ENCODE peak calls at places on chromosome 4, in seven cellular contexts. One of them, this sample, is unnamed.

GRCh38 chr4:25970241-25970675 is 56.2 kb downstream of the SMIM20 start:
- DNase-seq in IMR-90: no peak
- DNase-seq in HCT116: no peak
- DNase-seq in type B pancreatic cell: no peak
- DNase-seq in GM20000: peak; percentile 25
- DNase-seq in astrocyte of the spinal cord: peak; percentile 14
- DNase-seq in CD4-positive, alpha-beta T cell: no peak
- DNase-seq in this sample: no peak

GRCh38 chr4:148447672-148448071 is 5.5 kb upstream of the NR3C2 start:
- DNase-seq in IMR-90: no peak
- DNase-seq in HCT116: no peak
- DNase-seq in type B pancreatic cell: no peak
- DNase-seq in GM20000: no peak
- DNase-seq in astrocyte of the spinal cord: no peak
- DNase-seq in CD4-positive, alpha-beta T cell: peak; percentile 16
- DNase-seq in this sample: no peak

GRCh38 chr4:46999584-46999983 is 6.2 kb upstream of the GABRA4 start:
- DNase-seq in IMR-90: peak; percentile 80
- DNase-seq in HCT116: no peak
- DNase-seq in type B pancreatic cell: no peak
- DNase-seq in GM20000: no peak
- DNase-seq in astrocyte of the spinal cord: no peak
- DNase-seq in CD4-positive, alpha-beta T cell: no peak
- DNase-seq in this sample: no peak

GRCh38 chr4:20287246-20287645 is 35.5 kb downstream of the SLIT2 start:
- DNase-seq in IMR-90: no peak
- DNase-seq in HCT116: no peak
- DNase-seq in type B pancreatic cell: no peak
- DNase-seq in GM20000: no peak
- DNase-seq in astrocyte of the spinal cord: no peak
- DNase-seq in CD4-positive, alpha-beta T cell: no peak
- DNase-seq in this sample: no peak

GRCh38 chr4:24137963-24138601 is 248.2 kb upstream of the PPARGC1A start:
- DNase-seq in IMR-90: no peak
- DNase-seq in HCT116: no peak
- DNase-seq in type B pancreatic cell: no peak
- DNase-seq in GM20000: no peak
- DNase-seq in astrocyte of the spinal cord: no peak
- DNase-seq in CD4-positive, alpha-beta T cell: no peak
- DNase-seq in this sample: no peak

GRCh38 chr4:174631901-174632758 is 109.8 kb upstream of the HPGD start:
- DNase-seq in IMR-90: peak; percentile 23
- DNase-seq in HCT116: peak; percentile 24
- DNase-seq in type B pancreatic cell: no peak
- DNase-seq in GM20000: peak; percentile 34
- DNase-seq in astrocyte of the spinal cord: peak; percentile 58
- DNase-seq in CD4-positive, alpha-beta T cell: no peak
- DNase-seq in this sample: no peak

GRCh38 chr4:94406668-94407437 is 44.9 kb upstream of the PDLIM5 start:
- DNase-seq in IMR-90: peak; percentile 88
- DNase-seq in HCT116: peak; percentile 73
- DNase-seq in type B pancreatic cell: no peak
- DNase-seq in GM20000: peak; percentile 39
- DNase-seq in astrocyte of the spinal cord: peak; percentile 88
- DNase-seq in CD4-positive, alpha-beta T cell: peak; percentile 24
- DNase-seq in this sample: peak; percentile 85

GRCh38 chr4:155187989-155188388 is 20.4 kb upstream of the NPY2R start:
- DNase-seq in IMR-90: no peak
- DNase-seq in HCT116: no peak
- DNase-seq in type B pancreatic cell: no peak
- DNase-seq in GM20000: no peak
- DNase-seq in astrocyte of the spinal cord: no peak
- DNase-seq in CD4-positive, alpha-beta T cell: no peak
- DNase-seq in this sample: no peak

GRCh38 chr4:104967034-104967401 is 179.7 kb upstream of the TET2 start:
- DNase-seq in IMR-90: no peak
- DNase-seq in HCT116: no peak
- DNase-seq in type B pancreatic cell: no peak
- DNase-seq in GM20000: no peak
- DNase-seq in astrocyte of the spinal cord: no peak
- DNase-seq in CD4-positive, alpha-beta T cell: no peak
- DNase-seq in this sample: no peak

GRCh38 chr4:1592179-1593037 is 91.7 kb downstream of the FAM53A start:
- DNase-seq in IMR-90: no peak
- DNase-seq in HCT116: no peak
- DNase-seq in type B pancreatic cell: no peak
- DNase-seq in GM20000: no peak
- DNase-seq in astrocyte of the spinal cord: no peak
- DNase-seq in CD4-positive, alpha-beta T cell: no peak
- DNase-seq in this sample: no peak

GRCh38 chr4:1357356-1358248 is 10.6 kb downstream of the UVSSA start:
- DNase-seq in IMR-90: no peak
- DNase-seq in HCT116: no peak
- DNase-seq in type B pancreatic cell: no peak
- DNase-seq in GM20000: no peak
- DNase-seq in astrocyte of the spinal cord: no peak
- DNase-seq in CD4-positive, alpha-beta T cell: no peak
- DNase-seq in this sample: no peak

GRCh38 chr4:1226167-1226514 is 22.8 kb downstream of the CTBP1 start:
- DNase-seq in IMR-90: no peak
- DNase-seq in HCT116: no peak
- DNase-seq in type B pancreatic cell: no peak
- DNase-seq in GM20000: no peak
- DNase-seq in astrocyte of the spinal cord: no peak
- DNase-seq in CD4-positive, alpha-beta T cell: no peak
- DNase-seq in this sample: no peak

GRCh38 chr4:55098805-55099204 is 26.6 kb downstream of the KDR start:
- DNase-seq in IMR-90: no peak
- DNase-seq in HCT116: no peak
- DNase-seq in type B pancreatic cell: no peak
- DNase-seq in GM20000: no peak
- DNase-seq in astrocyte of the spinal cord: no peak
- DNase-seq in CD4-positive, alpha-beta T cell: no peak
- DNase-seq in this sample: no peak

GRCh38 chr4:4461850-4462249 is 74.9 kb downstream of the NSG1 start:
- DNase-seq in IMR-90: no peak
- DNase-seq in HCT116: no peak
- DNase-seq in type B pancreatic cell: no peak
- DNase-seq in GM20000: no peak
- DNase-seq in astrocyte of the spinal cord: no peak
- DNase-seq in CD4-positive, alpha-beta T cell: peak; percentile 55
- DNase-seq in this sample: no peak

GRCh38 chr4:100340534-100341364 is 150.5 kb upstream of the DDIT4L start:
- DNase-seq in IMR-90: peak; percentile 74
- DNase-seq in HCT116: no peak
- DNase-seq in type B pancreatic cell: no peak
- DNase-seq in GM20000: no peak
- DNase-seq in astrocyte of the spinal cord: peak; percentile 16
- DNase-seq in CD4-positive, alpha-beta T cell: no peak
- DNase-seq in this sample: no peak

GRCh38 chr4:139786494-139787354 is 121.1 kb downstream of the MGST2 start:
- DNase-seq in IMR-90: no peak
- DNase-seq in HCT116: no peak
- DNase-seq in type B pancreatic cell: no peak
- DNase-seq in GM20000: no peak
- DNase-seq in astrocyte of the spinal cord: peak; percentile 20
- DNase-seq in CD4-positive, alpha-beta T cell: no peak
- DNase-seq in this sample: no peak

GRCh38 chr4:81314196-81314896 is 99.3 kb upstream of the PRKG2 start:
- DNase-seq in IMR-90: peak; percentile 91
- DNase-seq in HCT116: no peak
- DNase-seq in type B pancreatic cell: no peak
- DNase-seq in GM20000: no peak
- DNase-seq in astrocyte of the spinal cord: peak; percentile 18
- DNase-seq in CD4-positive, alpha-beta T cell: no peak
- DNase-seq in this sample: no peak

GRCh38 chr4:151045907-151046306 is 30.8 kb upstream of the LRBA start:
- DNase-seq in IMR-90: no peak
- DNase-seq in HCT116: peak; percentile 21
- DNase-seq in type B pancreatic cell: no peak
- DNase-seq in GM20000: peak; percentile 27
- DNase-seq in astrocyte of the spinal cord: no peak
- DNase-seq in CD4-positive, alpha-beta T cell: no peak
- DNase-seq in this sample: no peak

GRCh38 chr4:150366487-150366999 is 215.4 kb upstream of the MAB21L2 start:
- DNase-seq in IMR-90: no peak
- DNase-seq in HCT116: no peak
- DNase-seq in type B pancreatic cell: no peak
- DNase-seq in GM20000: peak; percentile 41
- DNase-seq in astrocyte of the spinal cord: no peak
- DNase-seq in CD4-positive, alpha-beta T cell: no peak
- DNase-seq in this sample: no peak

GRCh38 chr4:149164282-149164681 is 651.4 kb downstream of the IQCM start:
- DNase-seq in IMR-90: peak; percentile 92
- DNase-seq in HCT116: no peak
- DNase-seq in type B pancreatic cell: no peak
- DNase-seq in GM20000: no peak
- DNase-seq in astrocyte of the spinal cord: peak; percentile 64
- DNase-seq in CD4-positive, alpha-beta T cell: no peak
- DNase-seq in this sample: no peak

GRCh38 chr4:165207431-165208321 is at the start of gene KLHL2:
- DNase-seq in IMR-90: peak; percentile 74
- DNase-seq in HCT116: no peak
- DNase-seq in type B pancreatic cell: peak; percentile 79
- DNase-seq in GM20000: peak; percentile 95
- DNase-seq in astrocyte of the spinal cord: peak; percentile 68
- DNase-seq in CD4-positive, alpha-beta T cell: peak; percentile 66
- DNase-seq in this sample: peak; percentile 58

DNA sequence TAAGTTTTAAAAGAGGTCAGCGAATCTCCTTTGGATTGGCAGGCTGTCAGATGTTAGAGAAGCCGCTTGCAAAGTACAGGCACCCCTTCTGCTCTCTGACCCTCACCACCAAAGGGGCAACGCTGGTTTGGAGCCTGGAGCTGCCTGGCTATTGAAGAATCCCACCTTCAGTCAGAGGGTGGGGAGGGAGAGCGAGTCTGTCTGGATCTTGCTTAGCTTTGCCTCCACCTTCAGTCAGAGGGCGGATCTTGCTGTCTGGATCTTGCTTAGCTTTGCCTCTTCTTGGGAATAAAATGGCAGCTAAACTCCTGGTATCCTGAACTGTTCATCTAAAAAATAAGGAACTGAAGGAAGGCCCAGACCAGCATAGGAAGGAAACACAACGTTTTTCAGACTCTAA is 7.3 kb downstream of the CCDC110 start:
- DNase-seq in IMR-90: no peak
- DNase-seq in HCT116: no peak
- DNase-seq in type B pancreatic cell: no peak
- DNase-seq in GM20000: no peak
- DNase-seq in astrocyte of the spinal cord: no peak
- DNase-seq in CD4-positive, alpha-beta T cell: no peak
- DNase-seq in this sample: no peak
- TF ChIP-seq CTCF in IMR-90: no peak
- TF ChIP-seq CTCF in HCT116: no peak
- TF ChIP-seq CTCF in type B pancreatic cell: no peak
- TF ChIP-seq CTCF in GM20000: no peak
- TF ChIP-seq CTCF in astrocyte of the spinal cord: no peak
- TF ChIP-seq CTCF in CD4-positive, alpha-beta T cell: no peak
- TF ChIP-seq CTCF in this sample: no peak

GRCh38 chr4:6134612-6135220 is 65.6 kb downstream of the JAKMIP1 start:
- DNase-seq in IMR-90: no peak
- DNase-seq in HCT116: peak; percentile 51
- DNase-seq in type B pancreatic cell: no peak
- DNase-seq in GM20000: peak; percentile 73
- DNase-seq in astrocyte of the spinal cord: no peak
- DNase-seq in CD4-positive, alpha-beta T cell: peak; percentile 18
- DNase-seq in this sample: no peak
- TF ChIP-seq CTCF in IMR-90: no peak
- TF ChIP-seq CTCF in HCT116: peak; percentile 63
- TF ChIP-seq CTCF in type B pancreatic cell: no peak
- TF ChIP-seq CTCF in GM20000: peak; percentile 54
- TF ChIP-seq CTCF in astrocyte of the spinal cord: no peak
- TF ChIP-seq CTCF in CD4-positive, alpha-beta T cell: no peak
- TF ChIP-seq CTCF in this sample: no peak

DNA sequence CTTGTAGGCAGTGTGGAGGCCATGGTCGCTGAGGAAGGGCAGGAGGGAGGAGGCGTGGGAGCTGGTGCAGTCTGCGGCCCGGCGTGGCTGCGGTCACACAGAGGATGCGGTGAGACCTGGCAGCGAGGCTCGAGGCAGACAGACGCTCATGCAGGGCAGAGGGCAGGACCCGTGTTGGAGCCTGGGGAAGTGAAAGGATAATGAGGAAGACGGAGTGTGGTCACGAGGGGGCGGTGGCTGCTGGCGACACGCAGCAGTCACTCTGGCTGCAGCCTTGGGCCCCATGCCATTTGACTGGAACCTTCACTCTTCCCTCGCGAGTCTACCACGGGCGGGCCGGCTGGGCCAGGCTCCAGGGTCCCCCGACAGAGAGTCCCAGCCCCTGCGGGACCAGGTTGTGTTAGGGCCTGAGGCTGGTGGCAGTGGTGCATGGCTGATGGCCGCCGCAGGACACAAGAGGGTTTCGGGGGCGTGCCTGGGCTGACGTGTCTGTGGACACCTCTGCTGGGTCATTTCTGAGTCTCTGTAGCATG is 68.8 kb upstream of the HGFAC start:
- DNase-seq in IMR-90: no peak
- DNase-seq in HCT116: no peak
- DNase-seq in type B pancreatic cell: no peak
- DNase-seq in GM20000: no peak
- DNase-seq in astrocyte of the spinal cord: peak; percentile 5
- DNase-seq in CD4-positive, alpha-beta T cell: no peak
- DNase-seq in this sample: no peak
- TF ChIP-seq CTCF in IMR-90: no peak
- TF ChIP-seq CTCF in HCT116: no peak
- TF ChIP-seq CTCF in type B pancreatic cell: no peak
- TF ChIP-seq CTCF in GM20000: no peak
- TF ChIP-seq CTCF in astrocyte of the spinal cord: no peak
- TF ChIP-seq CTCF in CD4-positive, alpha-beta T cell: no peak
- TF ChIP-seq CTCF in this sample: no peak

DNA sequence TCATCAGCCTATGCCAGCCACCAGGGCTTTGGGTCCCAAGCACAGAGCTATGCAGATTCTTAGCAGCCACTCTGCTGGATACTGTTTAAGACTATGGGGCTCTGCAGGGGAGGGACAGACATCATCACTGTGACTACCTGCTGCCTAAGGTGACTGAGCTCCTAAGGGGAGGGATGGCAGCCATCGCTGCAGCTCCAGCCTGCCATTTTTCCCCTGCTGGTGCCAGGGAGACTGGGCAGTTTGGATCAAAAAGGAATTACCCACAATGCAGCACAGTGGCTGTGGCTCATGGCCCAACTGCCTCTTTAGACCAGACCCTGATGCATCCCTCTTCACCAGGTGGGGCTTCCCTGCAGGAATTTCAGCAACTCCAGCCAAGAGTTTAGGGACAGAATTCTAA is 28.6 kb upstream of the INPP4B start:
- DNase-seq in IMR-90: no peak
- DNase-seq in HCT116: no peak
- DNase-seq in type B pancreatic cell: no peak
- DNase-seq in GM20000: no peak
- DNase-seq in astrocyte of the spinal cord: no peak
- DNase-seq in CD4-positive, alpha-beta T cell: no peak
- DNase-seq in this sample: no peak
- TF ChIP-seq CTCF in IMR-90: no peak
- TF ChIP-seq CTCF in HCT116: peak; percentile 11
- TF ChIP-seq CTCF in type B pancreatic cell: no peak
- TF ChIP-seq CTCF in GM20000: no peak
- TF ChIP-seq CTCF in astrocyte of the spinal cord: no peak
- TF ChIP-seq CTCF in CD4-positive, alpha-beta T cell: no peak
- TF ChIP-seq CTCF in this sample: no peak

This sample was measured in dorsolateral prefrontal cortex.